ENCODE peak calls at places on chromosomes 1 and 21, in five cellular contexts. E is progenitor cell of endocrine pancreas, Q is fibroblast of mammary gland, S is Peyer's patch, F is SK-N-SH. I is an unnamed sample.

GRCh38 chr1:24020470-24020869 is 40.3 kb upstream of the SRSF10 start:
- DNase-seq in E (no peak), Q (no peak), S (no peak), F (no peak), I (no peak)

GRCh38 chr21:30714946-30715345 is 3.6 kb downstream of the KRTAP21-3 start:
- DNase-seq in E (no peak), Q (no peak), S (no peak), F (no peak), I (no peak)

GRCh38 chr1:216914974-216915373 is 191.7 kb upstream of the ESRRG start:
- DNase-seq in E (no peak), Q (no peak), S (no peak), F (no peak), I (no peak)

GRCh38 chr1:18957136-18957521 is 653 bp upstream of the IFFO2 start:
- DNase-seq in E (peak), Q (no peak), S (no peak), F (peak), I (no peak)

GRCh38 chr1:21641537-21641936 is 27.6 kb downstream of the RAP1GAP start:
- DNase-seq in E (no peak), Q (no peak), S (no peak), F (no peak), I (no peak)

GRCh38 chr1:95041491-95042165 is 31.1 kb downstream of the ALG14 start:
- DNase-seq in E (peak), Q (peak), S (no peak), F (peak), I (peak)

GRCh38 chr1:181135815-181136737 is 47.6 kb downstream of the IER5 start:
- DNase-seq in E (no peak), Q (peak), S (no peak), F (peak), I (no peak)

GRCh38 chr1:1419812-1420653 is 1.0 kb downstream of the ANKRD65 start:
- DNase-seq in E (no peak), Q (no peak), S (no peak), F (peak), I (no peak)

GRCh38 chr21:14120091-14120734 is 90.5 kb downstream of the LIPI start:
- DNase-seq in E (no peak), Q (peak), S (no peak), F (peak), I (peak)

GRCh38 chr1:228697209-228698016 is 37.9 kb upstream of the RHOU start:
- DNase-seq in E (no peak), Q (peak), S (peak), F (peak), I (no peak)

GRCh38 chr1:63630238-63630637 is 37.0 kb downstream of the PGM1 start:
- DNase-seq in E (no peak), Q (no peak), S (no peak), F (no peak), I (no peak)

GRCh38 chr1:22334860-22335550 is 116.6 kb upstream of the ZBTB40 start:
- DNase-seq in E (no peak), Q (no peak), S (no peak), F (no peak), I (no peak)

GRCh38 chr21:45456014-45456835 is 51.3 kb downstream of the COL18A1 start:
- DNase-seq in E (no peak), Q (no peak), S (no peak), F (no peak), I (no peak)

GRCh38 chr1:116832932-116833578 is 76.7 kb upstream of the PTGFRN start:
- DNase-seq in E (no peak), Q (no peak), S (no peak), F (no peak), I (no peak)

GRCh38 chr1:118627435-118627834 is 360.7 kb downstream of the TBX15 start:
- DNase-seq in E (no peak), Q (peak), S (no peak), F (no peak), I (no peak)

GRCh38 chr1:17488977-17489739 is 49.7 kb upstream of the RCC2 start:
- DNase-seq in E (no peak), Q (peak), S (no peak), F (peak), I (no peak)

GRCh38 chr1:72278461-72278860 is 3.9 kb downstream of the NEGR1 start:
- DNase-seq in E (no peak), Q (peak), S (no peak), F (no peak), I (no peak)

GRCh38 chr1:153880962-153881361 is 41.8 kb downstream of the GATAD2B start:
- DNase-seq in E (no peak), Q (peak), S (peak), F (peak), I (peak)

GRCh38 chr21:27688773-27689172 is 721.9 kb upstream of the ADAMTS5 start:
- DNase-seq in E (no peak), Q (no peak), S (no peak), F (no peak), I (no peak)

GRCh38 chr1:236389253-236389652 is 4.8 kb upstream of the EDARADD start:
- DNase-seq in E (no peak), Q (no peak), S (no peak), F (no peak), I (no peak)

GRCh38 chr1:36053978-36054377 is 29.9 kb upstream of the TEKT2 start:
- DNase-seq in E (no peak), Q (no peak), S (no peak), F (no peak), I (no peak)

GRCh38 chr1:151828931-151829330 is 2.7 kb downstream of the RORC start:
- DNase-seq in E (no peak), Q (peak), S (no peak), F (peak), I (no peak)

DNA sequence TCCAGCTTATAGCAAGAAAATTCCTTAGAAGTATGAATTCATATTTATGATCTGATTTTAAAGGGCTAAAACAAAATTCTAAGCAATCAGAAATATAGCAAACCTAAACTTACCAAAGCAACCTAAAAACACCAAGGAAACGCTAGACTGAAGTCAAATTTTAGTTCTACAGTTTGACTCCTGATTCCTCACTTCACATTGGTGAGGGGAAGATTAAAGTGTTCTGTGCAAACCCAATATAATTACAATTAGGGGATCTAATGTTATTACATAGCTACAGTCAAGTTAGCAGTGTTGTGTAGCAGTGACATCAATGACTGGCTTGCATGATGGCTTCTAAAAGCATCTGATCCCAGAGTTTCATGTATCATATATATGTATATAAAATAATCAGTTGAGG is 11.6 kb downstream of the HNRNPU start:
- DNase-seq in E (no peak), Q (no peak), S (no peak), F (no peak), I (no peak)
- TF ChIP-seq CTCF in E (no peak), Q (no peak), S (no peak), F (no peak), I (no peak)

GRCh38 chr1:204424621-204425020 is 13.0 kb upstream of the PPP1R15B start:
- DNase-seq in E (no peak), Q (no peak), S (no peak), F (no peak), I (no peak)
- TF ChIP-seq CTCF in E (no peak), Q (no peak), S (no peak), F (no peak), I (no peak)

DNA sequence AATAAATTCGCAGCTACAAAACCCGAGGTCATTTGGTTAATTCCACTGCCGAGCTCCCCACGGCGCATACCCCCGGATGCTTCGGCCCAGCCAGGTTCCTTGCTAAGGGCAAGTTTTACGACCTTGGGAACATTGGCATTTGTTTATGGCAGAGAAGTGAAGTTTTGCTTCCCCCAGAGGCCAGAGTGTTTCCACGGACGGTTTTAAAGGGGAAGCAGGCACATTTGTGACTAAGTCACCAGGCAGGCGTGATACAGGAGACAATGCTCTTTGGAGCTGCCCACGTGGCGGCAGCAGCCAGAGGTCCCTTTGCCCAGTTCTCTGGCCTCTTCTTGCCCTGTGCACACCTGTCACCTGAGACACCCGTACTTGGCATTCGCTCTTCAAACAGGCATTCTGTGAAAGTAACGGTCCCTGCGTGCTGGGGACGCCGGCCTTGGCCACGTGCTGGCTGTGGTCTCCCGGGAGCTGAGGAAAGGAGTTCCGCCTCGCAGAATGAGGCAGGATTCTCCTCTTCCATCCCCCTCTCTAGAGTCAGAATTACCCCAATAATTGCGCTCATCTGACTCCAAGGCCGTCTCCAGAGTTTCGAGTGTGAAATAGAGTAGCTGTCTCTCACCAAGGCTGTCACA is 138.3 kb downstream of the PRDM16 start:
- DNase-seq in E (no peak), Q (no peak), S (no peak), F (no peak), I (no peak)
- TF ChIP-seq CTCF in E (no peak), Q (no peak), S (no peak), F (no peak), I (no peak)

GRCh38 chr1:77156214-77156613 is 63.0 kb downstream of the PIGK start:
- DNase-seq in E (no peak), Q (no peak), S (no peak), F (no peak), I (no peak)
- TF ChIP-seq CTCF in E (no peak), Q (no peak), S (no peak), F (no peak), I (no peak)

I was measured in neural crest cell.